ENCODE peak calls at places on chromosomes 6 and 20, in four cellular contexts. R is HepG2; E is NCI-H774; G is stimulated activated CD4-positive, alpha-beta T cell treated with anti-CD3 and anti-CD28 coated beads, Interleukin-1b, Interleukin-23, amount 100 ng/mL, for 48 hours. A is an unnamed sample.

GRCh38 chr20:58447733-58448391 is 58.8 kb downstream of the VAPB start:
- DNase-seq in R (peak), E (no peak), G (peak), A (peak)

GRCh38 chr20:60787264-60787663 is 464.8 kb upstream of the CDH4 start:
- DNase-seq in R (no peak), E (no peak), G (no peak), A (no peak)

GRCh38 chr6:167299641-167300308 is 8.7 kb downstream of the UNC93A start:
- DNase-seq in R (no peak), E (no peak), G (no peak), A (no peak)

GRCh38 chr6:110090876-110091275 is 88.6 kb downstream of the WASF1 start:
- DNase-seq in R (no peak), E (no peak), G (no peak), A (no peak)

GRCh38 chr6:28953039-28953872 is 29.5 kb upstream of the TRIM27 start:
- DNase-seq in R (peak), E (peak), G (peak), A (peak)

GRCh38 chr6:141580988-141581387 is 551.7 kb upstream of the GJE1 start:
- DNase-seq in R (no peak), E (no peak), G (no peak), A (peak)

GRCh38 chr20:58246346-58246745 is 17.9 kb upstream of the ANKRD60 start:
- DNase-seq in R (peak), E (no peak), G (no peak), A (no peak)

GRCh38 chr20:49445176-49445575 is 37.3 kb downstream of the KCNB1 start:
- DNase-seq in R (no peak), E (no peak), G (no peak), A (peak)

GRCh38 chr6:125285353-125285752 is 16.4 kb downstream of the HDDC2 start:
- DNase-seq in R (no peak), E (no peak), G (no peak), A (no peak)

A was measured in MG63.